ENCODE peak calls at places on chromosome 10, in seven cellular contexts. One of them, this sample, is unnamed. For H3K36me3, the result is how much of the 10 kb centered on the place peaks cover.

GRCh38 chr10:43196131-43196980 is 58.1 kb downstream of the CSGALNACT2 start:
- DNase-seq in GM06990: no peak
- DNase-seq in testis: no peak
- DNase-seq in GM23338: no peak
- DNase-seq in endodermal cell: peak
- DNase-seq in astrocyte: no peak
- DNase-seq in CD8-positive, alpha-beta T cell: no peak
- DNase-seq in this sample: no peak

GRCh38 chr10:86360657-86361056 is 5.9 kb downstream of the GRID1 start:
- DNase-seq in GM06990: no peak
- DNase-seq in testis: no peak
- DNase-seq in GM23338: no peak
- DNase-seq in endodermal cell: no peak
- DNase-seq in astrocyte: no peak
- DNase-seq in CD8-positive, alpha-beta T cell: no peak
- DNase-seq in this sample: no peak

GRCh38 chr10:58641708-58642107 is 129.0 kb downstream of the BICC1 start:
- DNase-seq in GM06990: no peak
- DNase-seq in testis: no peak
- DNase-seq in GM23338: peak
- DNase-seq in endodermal cell: no peak
- DNase-seq in astrocyte: peak
- DNase-seq in CD8-positive, alpha-beta T cell: no peak
- DNase-seq in this sample: peak

GRCh38 chr10:91206837-91207474 is 13.5 kb upstream of the PCGF5 start:
- DNase-seq in GM06990: no peak
- DNase-seq in testis: no peak
- DNase-seq in GM23338: no peak
- DNase-seq in endodermal cell: no peak
- DNase-seq in astrocyte: no peak
- DNase-seq in CD8-positive, alpha-beta T cell: no peak
- DNase-seq in this sample: no peak

GRCh38 chr10:43444313-43444712 is 7.4 kb downstream of the ZNF487 start:
- DNase-seq in GM06990: no peak
- DNase-seq in testis: no peak
- DNase-seq in GM23338: no peak
- DNase-seq in endodermal cell: no peak
- DNase-seq in astrocyte: no peak
- DNase-seq in CD8-positive, alpha-beta T cell: no peak
- DNase-seq in this sample: no peak

GRCh38 chr10:72248477-72249151 is 25.1 kb upstream of the DDIT4 start:
- DNase-seq in GM06990: peak
- DNase-seq in testis: peak
- DNase-seq in GM23338: peak
- DNase-seq in endodermal cell: peak
- DNase-seq in astrocyte: no peak
- DNase-seq in CD8-positive, alpha-beta T cell: peak
- DNase-seq in this sample: no peak

GRCh38 chr10:60466267-60467201 is 76.9 kb upstream of the ANK3 start:
- DNase-seq in GM06990: no peak
- DNase-seq in testis: no peak
- DNase-seq in GM23338: peak
- DNase-seq in endodermal cell: no peak
- DNase-seq in astrocyte: peak
- DNase-seq in CD8-positive, alpha-beta T cell: no peak
- DNase-seq in this sample: no peak

GRCh38 chr10:92923416-92923815 is 75.1 kb downstream of the EXOC6 start:
- DNase-seq in GM06990: no peak
- DNase-seq in testis: no peak
- DNase-seq in GM23338: no peak
- DNase-seq in endodermal cell: no peak
- DNase-seq in astrocyte: no peak
- DNase-seq in CD8-positive, alpha-beta T cell: no peak
- DNase-seq in this sample: no peak

GRCh38 chr10:11048707-11049296 is 31.1 kb downstream of the CELF2 start:
- DNase-seq in GM06990: no peak
- DNase-seq in testis: no peak
- DNase-seq in GM23338: no peak
- DNase-seq in endodermal cell: no peak
- DNase-seq in astrocyte: no peak
- DNase-seq in CD8-positive, alpha-beta T cell: no peak
- DNase-seq in this sample: no peak

GRCh38 chr10:31749293-31749692 is 179.3 kb downstream of the ARHGAP12 start:
- DNase-seq in GM06990: no peak
- DNase-seq in testis: no peak
- DNase-seq in GM23338: no peak
- DNase-seq in endodermal cell: no peak
- DNase-seq in astrocyte: peak
- DNase-seq in CD8-positive, alpha-beta T cell: no peak
- DNase-seq in this sample: no peak

GRCh38 chr10:102975483-102976057 is 57.5 kb downstream of the CNNM2 start:
- DNase-seq in GM06990: no peak
- DNase-seq in testis: no peak
- DNase-seq in GM23338: no peak
- DNase-seq in endodermal cell: no peak
- DNase-seq in astrocyte: peak
- DNase-seq in CD8-positive, alpha-beta T cell: no peak
- DNase-seq in this sample: no peak

GRCh38 chr10:44752451-44753441 is 158.4 kb upstream of the TMEM72 start:
- DNase-seq in GM06990: no peak
- DNase-seq in testis: no peak
- DNase-seq in GM23338: no peak
- DNase-seq in endodermal cell: no peak
- DNase-seq in astrocyte: peak
- DNase-seq in CD8-positive, alpha-beta T cell: no peak
- DNase-seq in this sample: peak

GRCh38 chr10:8043569-8044306 is 10.8 kb upstream of the GATA3 start:
- DNase-seq in GM06990: no peak
- DNase-seq in testis: no peak
- DNase-seq in GM23338: peak
- DNase-seq in endodermal cell: peak
- DNase-seq in astrocyte: no peak
- DNase-seq in CD8-positive, alpha-beta T cell: no peak
- DNase-seq in this sample: no peak

GRCh38 chr10:92239600-92240288 is 51.1 kb downstream of the CPEB3 start:
- DNase-seq in GM06990: peak
- DNase-seq in testis: peak
- DNase-seq in GM23338: peak
- DNase-seq in endodermal cell: peak
- DNase-seq in astrocyte: peak
- DNase-seq in CD8-positive, alpha-beta T cell: peak
- DNase-seq in this sample: no peak

GRCh38 chr10:83983578-83984255 is 155.6 kb upstream of the GHITM start:
- DNase-seq in GM06990: no peak
- DNase-seq in testis: no peak
- DNase-seq in GM23338: peak
- DNase-seq in endodermal cell: peak
- DNase-seq in astrocyte: peak
- DNase-seq in CD8-positive, alpha-beta T cell: no peak
- DNase-seq in this sample: no peak

GRCh38 chr10:91536101-91536500 is 96.8 kb downstream of the PPP1R3C start:
- DNase-seq in GM06990: no peak
- DNase-seq in testis: peak
- DNase-seq in GM23338: no peak
- DNase-seq in endodermal cell: no peak
- DNase-seq in astrocyte: peak
- DNase-seq in CD8-positive, alpha-beta T cell: no peak
- DNase-seq in this sample: peak

GRCh38 chr10:90857635-90858488 is at the start of gene HTR7:
- DNase-seq in GM06990: peak
- DNase-seq in testis: peak
- DNase-seq in GM23338: peak
- DNase-seq in endodermal cell: peak
- DNase-seq in astrocyte: no peak
- DNase-seq in CD8-positive, alpha-beta T cell: peak
- DNase-seq in this sample: no peak

GRCh38 chr10:86269332-86269731 is 97.3 kb downstream of the GRID1 start:
- DNase-seq in GM06990: no peak
- DNase-seq in testis: peak
- DNase-seq in GM23338: no peak
- DNase-seq in endodermal cell: peak
- DNase-seq in astrocyte: no peak
- DNase-seq in CD8-positive, alpha-beta T cell: no peak
- DNase-seq in this sample: no peak

GRCh38 chr10:86730227-86730626 is 26.2 kb upstream of the BMPR1A start:
- DNase-seq in GM06990: no peak
- DNase-seq in testis: peak
- DNase-seq in GM23338: no peak
- DNase-seq in endodermal cell: no peak
- DNase-seq in astrocyte: no peak
- DNase-seq in CD8-positive, alpha-beta T cell: no peak
- DNase-seq in this sample: no peak

GRCh38 chr10:114492351-114493037 is 88.2 kb upstream of the AFAP1L2 start:
- DNase-seq in GM06990: no peak
- DNase-seq in testis: no peak
- DNase-seq in GM23338: no peak
- DNase-seq in endodermal cell: no peak
- DNase-seq in astrocyte: peak
- DNase-seq in CD8-positive, alpha-beta T cell: no peak
- DNase-seq in this sample: no peak

GRCh38 chr10:48582970-48583369 is 21.9 kb downstream of the ARHGAP22 start:
- DNase-seq in GM06990: no peak
- DNase-seq in testis: peak
- DNase-seq in GM23338: no peak
- DNase-seq in endodermal cell: no peak
- DNase-seq in astrocyte: no peak
- DNase-seq in CD8-positive, alpha-beta T cell: no peak
- DNase-seq in this sample: no peak

GRCh38 chr10:83934062-83934461 is 205.2 kb upstream of the GHITM start:
- DNase-seq in GM06990: no peak
- DNase-seq in testis: no peak
- DNase-seq in GM23338: no peak
- DNase-seq in endodermal cell: no peak
- DNase-seq in astrocyte: no peak
- DNase-seq in CD8-positive, alpha-beta T cell: no peak
- DNase-seq in this sample: no peak

GRCh38 chr10:116511365-116511764 is 34.4 kb upstream of the PNLIP start:
- DNase-seq in GM06990: no peak
- DNase-seq in testis: no peak
- DNase-seq in GM23338: peak
- DNase-seq in endodermal cell: no peak
- DNase-seq in astrocyte: no peak
- DNase-seq in CD8-positive, alpha-beta T cell: no peak
- DNase-seq in this sample: no peak

GRCh38 chr10:34996843-34997242 is 93.3 kb downstream of the CUL2 start:
- DNase-seq in GM06990: no peak
- DNase-seq in testis: peak
- DNase-seq in GM23338: no peak
- DNase-seq in endodermal cell: no peak
- DNase-seq in astrocyte: peak
- DNase-seq in CD8-positive, alpha-beta T cell: no peak
- DNase-seq in this sample: peak

GRCh38 chr10:12062754-12063482 is 5.8 kb upstream of the DHTKD1 start:
- DNase-seq in GM06990: no peak
- DNase-seq in testis: no peak
- DNase-seq in GM23338: no peak
- DNase-seq in endodermal cell: no peak
- DNase-seq in astrocyte: no peak
- DNase-seq in CD8-positive, alpha-beta T cell: no peak
- DNase-seq in this sample: no peak

GRCh38 chr10:17643755-17644484 is at the start of gene STAM:
- DNase-seq in GM06990: peak
- DNase-seq in testis: peak
- DNase-seq in GM23338: peak
- DNase-seq in endodermal cell: peak
- DNase-seq in astrocyte: peak
- DNase-seq in CD8-positive, alpha-beta T cell: peak
- DNase-seq in this sample: peak
- TF ChIP-seq CTCF in GM06990: no peak
- TF ChIP-seq CTCF in testis: no peak
- TF ChIP-seq CTCF in GM23338: no peak
- TF ChIP-seq CTCF in endodermal cell: no peak
- TF ChIP-seq CTCF in astrocyte: no peak
- TF ChIP-seq CTCF in CD8-positive, alpha-beta T cell: no peak
- TF ChIP-seq CTCF in this sample: no peak

GRCh38 chr10:96616961-96617360 is 30.1 kb upstream of the TM9SF3 start:
- DNase-seq in GM06990: no peak
- DNase-seq in testis: no peak
- DNase-seq in GM23338: no peak
- DNase-seq in endodermal cell: no peak
- DNase-seq in astrocyte: no peak
- DNase-seq in CD8-positive, alpha-beta T cell: no peak
- DNase-seq in this sample: no peak

GRCh38 chr10:96618648-96619047 is 31.8 kb upstream of the TM9SF3 start:
- DNase-seq in GM06990: no peak
- DNase-seq in testis: peak
- DNase-seq in GM23338: no peak
- DNase-seq in endodermal cell: peak
- DNase-seq in astrocyte: no peak
- DNase-seq in CD8-positive, alpha-beta T cell: no peak
- DNase-seq in this sample: no peak

GRCh38 chr10:96622330-96622729 is 35.5 kb upstream of the TM9SF3 start:
- DNase-seq in GM06990: no peak
- DNase-seq in testis: no peak
- DNase-seq in GM23338: no peak
- DNase-seq in endodermal cell: no peak
- DNase-seq in astrocyte: no peak
- DNase-seq in CD8-positive, alpha-beta T cell: no peak
- DNase-seq in this sample: no peak

GRCh38 chr10:96619120-96619519 is 32.3 kb upstream of the TM9SF3 start:
- DNase-seq in GM06990: no peak
- DNase-seq in testis: no peak
- DNase-seq in GM23338: no peak
- DNase-seq in endodermal cell: no peak
- DNase-seq in astrocyte: no peak
- DNase-seq in CD8-positive, alpha-beta T cell: no peak
- DNase-seq in this sample: no peak

GRCh38 chr10:96619803-96620773 is 33.3 kb upstream of the TM9SF3 start:
- DNase-seq in GM06990: no peak
- DNase-seq in testis: no peak
- DNase-seq in GM23338: no peak
- DNase-seq in endodermal cell: no peak
- DNase-seq in astrocyte: no peak
- DNase-seq in CD8-positive, alpha-beta T cell: no peak
- DNase-seq in this sample: no peak
- H3K36me3 ChIP-seq in GM06990: under half
- H3K36me3 ChIP-seq in testis: under half
- H3K36me3 ChIP-seq in GM23338: under half
- H3K36me3 ChIP-seq in endodermal cell: under half
- H3K36me3 ChIP-seq in astrocyte: under half
- H3K36me3 ChIP-seq in CD8-positive, alpha-beta T cell: under half
- H3K36me3 ChIP-seq in this sample: under half

GRCh38 chr10:94500063-94500462 is 45.5 kb upstream of the HELLS start:
- DNase-seq in GM06990: no peak
- DNase-seq in testis: peak
- DNase-seq in GM23338: peak
- DNase-seq in endodermal cell: no peak
- DNase-seq in astrocyte: no peak
- DNase-seq in CD8-positive, alpha-beta T cell: no peak
- DNase-seq in this sample: no peak
- TF ChIP-seq CTCF in GM06990: peak
- TF ChIP-seq CTCF in testis: peak
- TF ChIP-seq CTCF in GM23338: peak
- TF ChIP-seq CTCF in endodermal cell: peak
- TF ChIP-seq CTCF in astrocyte: peak
- TF ChIP-seq CTCF in CD8-positive, alpha-beta T cell: no peak
- TF ChIP-seq CTCF in this sample: peak

GRCh38 chr10:133420028-133420427 is 4.4 kb downstream of the SPRN start:
- DNase-seq in GM06990: no peak
- DNase-seq in testis: no peak
- DNase-seq in GM23338: no peak
- DNase-seq in endodermal cell: peak
- DNase-seq in astrocyte: no peak
- DNase-seq in CD8-positive, alpha-beta T cell: no peak
- DNase-seq in this sample: no peak
- H3K36me3 ChIP-seq in GM06990: under half
- H3K36me3 ChIP-seq in testis: under half
- H3K36me3 ChIP-seq in GM23338: under half
- H3K36me3 ChIP-seq in endodermal cell: under half
- H3K36me3 ChIP-seq in astrocyte: under half
- H3K36me3 ChIP-seq in CD8-positive, alpha-beta T cell: under half
- H3K36me3 ChIP-seq in this sample: under half

GRCh38 chr10:28532223-28532508 is 752 bp upstream of the WAC start:
- DNase-seq in GM06990: no peak
- DNase-seq in testis: peak
- DNase-seq in GM23338: peak
- DNase-seq in endodermal cell: no peak
- DNase-seq in astrocyte: no peak
- DNase-seq in CD8-positive, alpha-beta T cell: no peak
- DNase-seq in this sample: no peak
- TF ChIP-seq CTCF in GM06990: no peak
- TF ChIP-seq CTCF in testis: no peak
- TF ChIP-seq CTCF in GM23338: no peak
- TF ChIP-seq CTCF in endodermal cell: no peak
- TF ChIP-seq CTCF in astrocyte: no peak
- TF ChIP-seq CTCF in CD8-positive, alpha-beta T cell: no peak
- TF ChIP-seq CTCF in this sample: no peak